ENCODE peak calls at places on chromosome 14, in seven cellular contexts. One of them, this sample, is unnamed.
A peak's percentile ranks its signal among the peaks of the same experiment; 100 is the strongest.

GRCh38 chr14:53613404-53614253 is 343.0 kb downstream of the BMP4 start:
- DNase-seq in CD8-positive, alpha-beta T cell: no peak
- DNase-seq in IMR-90: peak; percentile 90
- DNase-seq in fibroblast of the aortic adventitia: no peak
- DNase-seq in left lung: no peak
- DNase-seq in GM06990: peak; percentile 91
- DNase-seq in tibial nerve: no peak
- DNase-seq in this sample: peak; percentile 85

GRCh38 chr14:74506408-74506807 is 12.8 kb downstream of the ISCA2 start:
- DNase-seq in CD8-positive, alpha-beta T cell: no peak
- DNase-seq in IMR-90: no peak
- DNase-seq in fibroblast of the aortic adventitia: no peak
- DNase-seq in left lung: no peak
- DNase-seq in GM06990: no peak
- DNase-seq in tibial nerve: no peak
- DNase-seq in this sample: no peak

GRCh38 chr14:59463773-59464650 is 1.2 kb downstream of the GPR135 start:
- DNase-seq in CD8-positive, alpha-beta T cell: no peak
- DNase-seq in IMR-90: no peak
- DNase-seq in fibroblast of the aortic adventitia: no peak
- DNase-seq in left lung: peak; percentile 81
- DNase-seq in GM06990: peak; percentile 63
- DNase-seq in tibial nerve: no peak
- DNase-seq in this sample: no peak

GRCh38 chr14:69615471-69616407 is 4.3 kb downstream of the SUSD6 start:
- DNase-seq in CD8-positive, alpha-beta T cell: peak; percentile 32
- DNase-seq in IMR-90: peak; percentile 84
- DNase-seq in fibroblast of the aortic adventitia: peak; percentile 87
- DNase-seq in left lung: no peak
- DNase-seq in GM06990: peak; percentile 85
- DNase-seq in tibial nerve: peak; percentile 84
- DNase-seq in this sample: no peak

GRCh38 chr14:105486974-105487448 is 325 bp downstream of the CRIP1 start:
- DNase-seq in CD8-positive, alpha-beta T cell: peak; percentile 53
- DNase-seq in IMR-90: no peak
- DNase-seq in fibroblast of the aortic adventitia: no peak
- DNase-seq in left lung: no peak
- DNase-seq in GM06990: peak; percentile 70
- DNase-seq in tibial nerve: peak; percentile 58
- DNase-seq in this sample: no peak

GRCh38 chr14:84857571-84857970 is 672.4 kb upstream of the FLRT2 start:
- DNase-seq in CD8-positive, alpha-beta T cell: no peak
- DNase-seq in IMR-90: no peak
- DNase-seq in fibroblast of the aortic adventitia: no peak
- DNase-seq in left lung: no peak
- DNase-seq in GM06990: no peak
- DNase-seq in tibial nerve: no peak
- DNase-seq in this sample: peak; percentile 16

GRCh38 chr14:65333926-65334687 is 78.4 kb upstream of the FUT8 start:
- DNase-seq in CD8-positive, alpha-beta T cell: no peak
- DNase-seq in IMR-90: peak; percentile 86
- DNase-seq in fibroblast of the aortic adventitia: peak; percentile 91
- DNase-seq in left lung: no peak
- DNase-seq in GM06990: no peak
- DNase-seq in tibial nerve: peak; percentile 72
- DNase-seq in this sample: no peak

GRCh38 chr14:24861083-24861630 is 188.8 kb downstream of the STXBP6 start:
- DNase-seq in CD8-positive, alpha-beta T cell: no peak
- DNase-seq in IMR-90: peak; percentile 68
- DNase-seq in fibroblast of the aortic adventitia: peak; percentile 50
- DNase-seq in left lung: no peak
- DNase-seq in GM06990: no peak
- DNase-seq in tibial nerve: no peak
- DNase-seq in this sample: peak; percentile 59

GRCh38 chr14:92646952-92647461 is 101.4 kb downstream of the LGMN start:
- DNase-seq in CD8-positive, alpha-beta T cell: no peak
- DNase-seq in IMR-90: peak; percentile 94
- DNase-seq in fibroblast of the aortic adventitia: peak; percentile 98
- DNase-seq in left lung: no peak
- DNase-seq in GM06990: no peak
- DNase-seq in tibial nerve: no peak
- DNase-seq in this sample: no peak

GRCh38 chr14:63752449-63753169 is 24.7 kb upstream of the SGPP1 start:
- DNase-seq in CD8-positive, alpha-beta T cell: no peak
- DNase-seq in IMR-90: peak; percentile 58
- DNase-seq in fibroblast of the aortic adventitia: peak; percentile 25
- DNase-seq in left lung: no peak
- DNase-seq in GM06990: no peak
- DNase-seq in tibial nerve: no peak
- DNase-seq in this sample: no peak

GRCh38 chr14:59060841-59061240 is 127.6 kb upstream of the DAAM1 start:
- DNase-seq in CD8-positive, alpha-beta T cell: no peak
- DNase-seq in IMR-90: no peak
- DNase-seq in fibroblast of the aortic adventitia: peak; percentile 4
- DNase-seq in left lung: no peak
- DNase-seq in GM06990: no peak
- DNase-seq in tibial nerve: no peak
- DNase-seq in this sample: peak; percentile 36

GRCh38 chr14:81506512-81506911 is 27.1 kb downstream of the SEL1L start:
- DNase-seq in CD8-positive, alpha-beta T cell: no peak
- DNase-seq in IMR-90: no peak
- DNase-seq in fibroblast of the aortic adventitia: no peak
- DNase-seq in left lung: no peak
- DNase-seq in GM06990: no peak
- DNase-seq in tibial nerve: no peak
- DNase-seq in this sample: no peak

GRCh38 chr14:36105401-36105800 is 71.1 kb downstream of the PTCSC3 start:
- DNase-seq in CD8-positive, alpha-beta T cell: no peak
- DNase-seq in IMR-90: no peak
- DNase-seq in fibroblast of the aortic adventitia: no peak
- DNase-seq in left lung: no peak
- DNase-seq in GM06990: no peak
- DNase-seq in tibial nerve: no peak
- DNase-seq in this sample: peak; percentile 78
- TF ChIP-seq CTCF in CD8-positive, alpha-beta T cell: no peak
- TF ChIP-seq CTCF in IMR-90: peak; percentile 6
- TF ChIP-seq CTCF in fibroblast of the aortic adventitia: peak; percentile 9
- TF ChIP-seq CTCF in left lung: no peak
- TF ChIP-seq CTCF in GM06990: peak; percentile 9
- TF ChIP-seq CTCF in tibial nerve: no peak
- TF ChIP-seq CTCF in this sample: peak; percentile 70

GRCh38 chr14:39265741-39266588 is 32.2 kb downstream of the MIA2 start:
- DNase-seq in CD8-positive, alpha-beta T cell: no peak
- DNase-seq in IMR-90: peak; percentile 26
- DNase-seq in fibroblast of the aortic adventitia: peak; percentile 70
- DNase-seq in left lung: no peak
- DNase-seq in GM06990: no peak
- DNase-seq in tibial nerve: peak; percentile 41
- DNase-seq in this sample: peak; percentile 55

GRCh38 chr14:39265032-39265431 is 31.3 kb downstream of the MIA2 start:
- DNase-seq in CD8-positive, alpha-beta T cell: no peak
- DNase-seq in IMR-90: peak; percentile 32
- DNase-seq in fibroblast of the aortic adventitia: peak; percentile 62
- DNase-seq in left lung: no peak
- DNase-seq in GM06990: no peak
- DNase-seq in tibial nerve: no peak
- DNase-seq in this sample: no peak

GRCh38 chr14:39264558-39264957 is 30.8 kb downstream of the MIA2 start:
- DNase-seq in CD8-positive, alpha-beta T cell: no peak
- DNase-seq in IMR-90: no peak
- DNase-seq in fibroblast of the aortic adventitia: no peak
- DNase-seq in left lung: no peak
- DNase-seq in GM06990: no peak
- DNase-seq in tibial nerve: no peak
- DNase-seq in this sample: no peak

GRCh38 chr14:39266589-39266870 is 32.8 kb downstream of the MIA2 start:
- DNase-seq in CD8-positive, alpha-beta T cell: peak; percentile 31
- DNase-seq in IMR-90: peak; percentile 34
- DNase-seq in fibroblast of the aortic adventitia: peak; percentile 48
- DNase-seq in left lung: no peak
- DNase-seq in GM06990: no peak
- DNase-seq in tibial nerve: no peak
- DNase-seq in this sample: no peak

DNA sequence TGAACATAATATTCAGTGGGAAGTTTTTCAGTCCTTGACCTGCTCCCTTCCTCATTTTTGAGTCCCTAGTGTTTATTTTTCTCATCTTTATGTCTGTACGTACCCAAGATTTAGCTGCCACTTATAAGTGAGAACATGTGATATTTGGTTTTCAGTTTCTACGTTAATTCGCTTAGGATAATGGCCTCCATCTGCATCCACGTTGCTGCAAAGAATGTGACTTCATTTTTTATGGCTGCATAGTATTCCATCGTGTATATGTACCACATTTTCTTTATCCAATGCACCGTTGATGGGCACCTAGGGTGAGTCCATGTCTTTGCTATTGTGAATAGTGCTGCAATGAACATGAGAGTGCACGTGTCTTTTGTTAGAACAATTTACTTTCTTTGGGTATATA is 30.3 kb downstream of the MIA2 start:
- DNase-seq in CD8-positive, alpha-beta T cell: no peak
- DNase-seq in IMR-90: no peak
- DNase-seq in fibroblast of the aortic adventitia: no peak
- DNase-seq in left lung: no peak
- DNase-seq in GM06990: no peak
- DNase-seq in tibial nerve: no peak
- DNase-seq in this sample: no peak
- H3K4me3 ChIP-seq in CD8-positive, alpha-beta T cell: no peak overlapping the region
- H3K4me3 ChIP-seq in IMR-90: no peak overlapping the region
- H3K4me3 ChIP-seq in fibroblast of the aortic adventitia: no peak overlapping the region
- H3K4me3 ChIP-seq in left lung: no peak overlapping the region
- H3K4me3 ChIP-seq in GM06990: no peak overlapping the region
- H3K4me3 ChIP-seq in tibial nerve: no peak overlapping the region
- H3K4me3 ChIP-seq in this sample: no peak overlapping the region

DNA sequence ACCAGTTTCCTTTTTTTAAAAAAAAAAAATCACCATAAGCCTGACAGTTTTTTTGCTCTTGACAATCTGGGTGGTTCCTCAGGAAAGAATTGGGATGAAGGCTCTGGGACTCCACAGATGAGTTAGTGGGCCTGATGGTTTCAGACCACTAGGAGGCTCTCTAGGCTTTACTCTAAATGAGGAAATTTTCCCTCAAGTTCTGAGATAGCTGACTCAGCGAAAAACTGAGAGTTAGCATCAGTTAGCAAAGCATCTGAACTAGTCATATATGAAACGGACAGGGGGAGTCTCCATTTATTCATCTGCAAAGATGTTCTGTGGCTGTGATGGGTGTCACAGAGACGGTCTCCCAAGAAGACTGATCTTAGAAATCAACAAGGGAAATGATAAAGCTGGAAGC is 314.3 kb upstream of the OR4E1 start:
- DNase-seq in CD8-positive, alpha-beta T cell: no peak
- DNase-seq in IMR-90: peak; percentile 12
- DNase-seq in fibroblast of the aortic adventitia: peak; percentile 2
- DNase-seq in left lung: no peak
- DNase-seq in GM06990: no peak
- DNase-seq in tibial nerve: no peak
- DNase-seq in this sample: peak; percentile 6
- TF ChIP-seq CTCF in CD8-positive, alpha-beta T cell: peak; percentile 41
- TF ChIP-seq CTCF in IMR-90: peak; percentile 37
- TF ChIP-seq CTCF in fibroblast of the aortic adventitia: peak; percentile 40
- TF ChIP-seq CTCF in left lung: peak; percentile 22
- TF ChIP-seq CTCF in GM06990: peak; percentile 55
- TF ChIP-seq CTCF in tibial nerve: no peak
- TF ChIP-seq CTCF in this sample: peak; percentile 78

GRCh38 chr14:104118006-104118844 is 20.2 kb upstream of the KIF26A start:
- DNase-seq in CD8-positive, alpha-beta T cell: no peak
- DNase-seq in IMR-90: no peak
- DNase-seq in fibroblast of the aortic adventitia: no peak
- DNase-seq in left lung: peak; percentile 80
- DNase-seq in GM06990: no peak
- DNase-seq in tibial nerve: no peak
- DNase-seq in this sample: no peak

GRCh38 chr14:104119119-104119699 is 19.2 kb upstream of the KIF26A start:
- DNase-seq in CD8-positive, alpha-beta T cell: no peak
- DNase-seq in IMR-90: no peak
- DNase-seq in fibroblast of the aortic adventitia: no peak
- DNase-seq in left lung: peak; percentile 49
- DNase-seq in GM06990: no peak
- DNase-seq in tibial nerve: no peak
- DNase-seq in this sample: no peak

GRCh38 chr14:104121142-104121541 is 17.2 kb upstream of the KIF26A start:
- DNase-seq in CD8-positive, alpha-beta T cell: no peak
- DNase-seq in IMR-90: no peak
- DNase-seq in fibroblast of the aortic adventitia: no peak
- DNase-seq in left lung: no peak
- DNase-seq in GM06990: no peak
- DNase-seq in tibial nerve: no peak
- DNase-seq in this sample: no peak

GRCh38 chr14:104119700-104120251 is 18.6 kb upstream of the KIF26A start:
- DNase-seq in CD8-positive, alpha-beta T cell: no peak
- DNase-seq in IMR-90: no peak
- DNase-seq in fibroblast of the aortic adventitia: no peak
- DNase-seq in left lung: peak; percentile 56
- DNase-seq in GM06990: no peak
- DNase-seq in tibial nerve: no peak
- DNase-seq in this sample: no peak

DNA sequence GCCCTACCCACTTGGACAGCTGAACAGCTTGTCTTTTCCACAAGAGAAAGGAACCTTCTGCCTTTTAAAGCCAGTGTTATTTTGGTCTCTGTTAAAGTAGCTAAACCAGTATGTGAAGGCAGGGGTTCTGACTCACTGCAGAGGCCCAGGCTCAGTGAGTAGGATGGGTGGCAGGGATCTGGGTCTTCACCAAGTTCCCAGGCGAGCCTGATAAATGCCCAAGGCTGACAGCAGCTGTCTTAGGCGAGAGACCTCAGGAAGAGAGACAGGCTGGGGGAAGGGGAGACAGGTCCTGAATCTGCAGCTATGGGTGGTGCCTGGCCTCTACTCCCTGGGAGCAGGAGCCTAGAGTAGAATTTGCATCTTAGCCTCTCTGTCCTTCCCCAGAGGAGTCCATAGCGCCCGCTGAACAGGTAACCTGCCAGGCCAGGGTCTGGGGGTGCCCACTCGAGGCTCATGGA is 18.1 kb upstream of the KIF26A start:
- DNase-seq in CD8-positive, alpha-beta T cell: no peak
- DNase-seq in IMR-90: no peak
- DNase-seq in fibroblast of the aortic adventitia: no peak
- DNase-seq in left lung: peak; percentile 42
- DNase-seq in GM06990: no peak
- DNase-seq in tibial nerve: no peak
- DNase-seq in this sample: no peak
- H3K4me3 ChIP-seq in CD8-positive, alpha-beta T cell: no peak overlapping the region
- H3K4me3 ChIP-seq in IMR-90: no peak overlapping the region
- H3K4me3 ChIP-seq in fibroblast of the aortic adventitia: no peak overlapping the region
- H3K4me3 ChIP-seq in left lung: no peak overlapping the region
- H3K4me3 ChIP-seq in GM06990: no peak overlapping the region
- H3K4me3 ChIP-seq in tibial nerve: no peak overlapping the region
- H3K4me3 ChIP-seq in this sample: no peak overlapping the region

GRCh38 chr14:75993567-75994041 is 8.0 kb downstream of the IFT43 start:
- DNase-seq in CD8-positive, alpha-beta T cell: no peak
- DNase-seq in IMR-90: no peak
- DNase-seq in fibroblast of the aortic adventitia: no peak
- DNase-seq in left lung: no peak
- DNase-seq in GM06990: no peak
- DNase-seq in tibial nerve: no peak
- DNase-seq in this sample: no peak
- TF ChIP-seq CTCF in CD8-positive, alpha-beta T cell: no peak
- TF ChIP-seq CTCF in IMR-90: no peak
- TF ChIP-seq CTCF in fibroblast of the aortic adventitia: no peak
- TF ChIP-seq CTCF in left lung: no peak
- TF ChIP-seq CTCF in GM06990: peak; percentile 31
- TF ChIP-seq CTCF in tibial nerve: no peak
- TF ChIP-seq CTCF in this sample: peak; percentile 55

This sample was measured in epithelial cell of proximal tubule.